ENCODE peak calls at places on chromosomes 12 and 14, in nine cellular contexts. One of them, this sample, is unnamed.

GRCh38 chr14:100030441-100031153 is 34.6 kb upstream of the EVL start:
- DNase-seq in sigmoid colon: no peak
- DNase-seq in PC-3: peak; percentile 75
- DNase-seq in GM12865: no peak
- DNase-seq in Peyer's patch: no peak
- DNase-seq in brain microvascular endothelial cell: peak; percentile 86
- DNase-seq in AG04450: peak; percentile 74
- DNase-seq in neural crest cell: no peak
- DNase-seq in endothelial cell: no peak
- DNase-seq in this sample: peak; percentile 94

GRCh38 chr12:1435044-1435443 is 159.3 kb downstream of the FBXL14 start:
- DNase-seq in AG04450: no peak
- DNase-seq in PC-3: no peak
- DNase-seq in Peyer's patch: no peak
- DNase-seq in brain microvascular endothelial cell: no peak
- DNase-seq in sigmoid colon: no peak
- DNase-seq in neural crest cell: no peak
- DNase-seq in endothelial cell: no peak
- DNase-seq in GM12865: no peak
- DNase-seq in this sample: no peak

GRCh38 chr14:53022593-53022992 is 71.7 kb upstream of the FERMT2 start:
- DNase-seq in neural crest cell: no peak
- DNase-seq in AG04450: no peak
- DNase-seq in Peyer's patch: no peak
- DNase-seq in PC-3: peak; percentile 87
- DNase-seq in brain microvascular endothelial cell: no peak
- DNase-seq in endothelial cell: no peak
- DNase-seq in GM12865: no peak
- DNase-seq in sigmoid colon: no peak
- DNase-seq in this sample: peak; percentile 67

GRCh38 chr12:120199595-120200306 is 1.2 kb downstream of the RPLP0 start:
- DNase-seq in neural crest cell: no peak
- DNase-seq in sigmoid colon: peak; percentile 85
- DNase-seq in brain microvascular endothelial cell: peak; percentile 27
- DNase-seq in PC-3: peak; percentile 52
- DNase-seq in GM12865: peak; percentile 49
- DNase-seq in AG04450: peak; percentile 16
- DNase-seq in endothelial cell: no peak
- DNase-seq in Peyer's patch: no peak
- DNase-seq in this sample: peak; percentile 90

GRCh38 chr12:42097971-42098370 is 46.7 kb downstream of the GXYLT1 start:
- DNase-seq in neural crest cell: no peak
- DNase-seq in PC-3: no peak
- DNase-seq in brain microvascular endothelial cell: no peak
- DNase-seq in sigmoid colon: no peak
- DNase-seq in Peyer's patch: no peak
- DNase-seq in endothelial cell: no peak
- DNase-seq in AG04450: no peak
- DNase-seq in GM12865: peak; percentile 58
- DNase-seq in this sample: no peak

GRCh38 chr14:104892517-104893434 is 27.7 kb downstream of the CEP170B start:
- DNase-seq in PC-3: no peak
- DNase-seq in brain microvascular endothelial cell: no peak
- DNase-seq in neural crest cell: no peak
- DNase-seq in sigmoid colon: peak; percentile 59
- DNase-seq in Peyer's patch: no peak
- DNase-seq in endothelial cell: peak; percentile 5
- DNase-seq in GM12865: no peak
- DNase-seq in AG04450: no peak
- DNase-seq in this sample: no peak

GRCh38 chr14:54085137-54085810 is 128.6 kb upstream of the BMP4 start:
- DNase-seq in sigmoid colon: no peak
- DNase-seq in endothelial cell: no peak
- DNase-seq in brain microvascular endothelial cell: no peak
- DNase-seq in Peyer's patch: no peak
- DNase-seq in neural crest cell: no peak
- DNase-seq in GM12865: no peak
- DNase-seq in AG04450: no peak
- DNase-seq in PC-3: no peak
- DNase-seq in this sample: peak; percentile 19

GRCh38 chr12:128976120-128976519 is 122.8 kb downstream of the GLT1D1 start:
- DNase-seq in PC-3: peak; percentile 13
- DNase-seq in Peyer's patch: no peak
- DNase-seq in brain microvascular endothelial cell: peak; percentile 16
- DNase-seq in neural crest cell: peak; percentile 63
- DNase-seq in sigmoid colon: no peak
- DNase-seq in endothelial cell: no peak
- DNase-seq in AG04450: no peak
- DNase-seq in GM12865: peak; percentile 32
- DNase-seq in this sample: no peak

GRCh38 chr14:61179061-61179675 is 102.0 kb downstream of the TMEM30B start:
- DNase-seq in endothelial cell: no peak
- DNase-seq in AG04450: no peak
- DNase-seq in sigmoid colon: no peak
- DNase-seq in neural crest cell: no peak
- DNase-seq in Peyer's patch: no peak
- DNase-seq in brain microvascular endothelial cell: peak; percentile 65
- DNase-seq in GM12865: no peak
- DNase-seq in PC-3: peak; percentile 22
- DNase-seq in this sample: peak; percentile 21

GRCh38 chr12:102202556-102202955 is 4.9 kb upstream of the PMCH start:
- DNase-seq in brain microvascular endothelial cell: no peak
- DNase-seq in endothelial cell: no peak
- DNase-seq in Peyer's patch: no peak
- DNase-seq in neural crest cell: no peak
- DNase-seq in AG04450: no peak
- DNase-seq in GM12865: no peak
- DNase-seq in PC-3: no peak
- DNase-seq in sigmoid colon: no peak
- DNase-seq in this sample: no peak

GRCh38 chr14:51507556-51508511 is 143.9 kb upstream of the FRMD6 start:
- DNase-seq in GM12865: no peak
- DNase-seq in AG04450: no peak
- DNase-seq in brain microvascular endothelial cell: peak; percentile 14
- DNase-seq in sigmoid colon: peak; percentile 89
- DNase-seq in PC-3: no peak
- DNase-seq in neural crest cell: no peak
- DNase-seq in Peyer's patch: no peak
- DNase-seq in endothelial cell: no peak
- DNase-seq in this sample: peak; percentile 78

GRCh38 chr14:99270491-99271287 is 1.3 kb downstream of the BCL11B start:
- DNase-seq in neural crest cell: peak; percentile 34
- DNase-seq in PC-3: no peak
- DNase-seq in AG04450: no peak
- DNase-seq in sigmoid colon: no peak
- DNase-seq in brain microvascular endothelial cell: no peak
- DNase-seq in endothelial cell: peak; percentile 37
- DNase-seq in GM12865: no peak
- DNase-seq in Peyer's patch: peak; percentile 67
- DNase-seq in this sample: no peak

GRCh38 chr12:24661657-24662096 is 287.2 kb downstream of the BCAT1 start:
- DNase-seq in endothelial cell: no peak
- DNase-seq in PC-3: no peak
- DNase-seq in sigmoid colon: peak; percentile 67
- DNase-seq in GM12865: no peak
- DNase-seq in brain microvascular endothelial cell: peak; percentile 47
- DNase-seq in Peyer's patch: no peak
- DNase-seq in AG04450: peak; percentile 41
- DNase-seq in neural crest cell: no peak
- DNase-seq in this sample: peak; percentile 74

GRCh38 chr12:49108958-49109404 is 1.7 kb downstream of the LMBR1L start:
- DNase-seq in endothelial cell: no peak
- DNase-seq in AG04450: no peak
- DNase-seq in Peyer's patch: peak; percentile 65
- DNase-seq in GM12865: no peak
- DNase-seq in sigmoid colon: peak; percentile 92
- DNase-seq in brain microvascular endothelial cell: no peak
- DNase-seq in neural crest cell: no peak
- DNase-seq in PC-3: no peak
- DNase-seq in this sample: peak; percentile 34

GRCh38 chr12:12331896-12332295 is 18.1 kb downstream of the MANSC1 start:
- DNase-seq in GM12865: no peak
- DNase-seq in neural crest cell: no peak
- DNase-seq in AG04450: no peak
- DNase-seq in Peyer's patch: no peak
- DNase-seq in endothelial cell: no peak
- DNase-seq in sigmoid colon: no peak
- DNase-seq in PC-3: peak; percentile 67
- DNase-seq in brain microvascular endothelial cell: no peak
- DNase-seq in this sample: no peak

GRCh38 chr12:12323606-12324005 is 26.4 kb downstream of the MANSC1 start:
- DNase-seq in neural crest cell: no peak
- DNase-seq in endothelial cell: no peak
- DNase-seq in sigmoid colon: no peak
- DNase-seq in PC-3: no peak
- DNase-seq in AG04450: no peak
- DNase-seq in GM12865: no peak
- DNase-seq in brain microvascular endothelial cell: no peak
- DNase-seq in Peyer's patch: no peak
- DNase-seq in this sample: no peak

GRCh38 chr12:12331244-12331771 is 18.7 kb downstream of the MANSC1 start:
- DNase-seq in sigmoid colon: no peak
- DNase-seq in Peyer's patch: no peak
- DNase-seq in brain microvascular endothelial cell: peak; percentile 24
- DNase-seq in GM12865: no peak
- DNase-seq in AG04450: no peak
- DNase-seq in PC-3: no peak
- DNase-seq in endothelial cell: no peak
- DNase-seq in neural crest cell: no peak
- DNase-seq in this sample: no peak

GRCh38 chr12:12326262-12326661 is 23.8 kb downstream of the MANSC1 start:
- DNase-seq in AG04450: no peak
- DNase-seq in neural crest cell: no peak
- DNase-seq in Peyer's patch: no peak
- DNase-seq in sigmoid colon: peak; percentile 9
- DNase-seq in PC-3: no peak
- DNase-seq in GM12865: no peak
- DNase-seq in brain microvascular endothelial cell: no peak
- DNase-seq in endothelial cell: no peak
- DNase-seq in this sample: no peak

DNA sequence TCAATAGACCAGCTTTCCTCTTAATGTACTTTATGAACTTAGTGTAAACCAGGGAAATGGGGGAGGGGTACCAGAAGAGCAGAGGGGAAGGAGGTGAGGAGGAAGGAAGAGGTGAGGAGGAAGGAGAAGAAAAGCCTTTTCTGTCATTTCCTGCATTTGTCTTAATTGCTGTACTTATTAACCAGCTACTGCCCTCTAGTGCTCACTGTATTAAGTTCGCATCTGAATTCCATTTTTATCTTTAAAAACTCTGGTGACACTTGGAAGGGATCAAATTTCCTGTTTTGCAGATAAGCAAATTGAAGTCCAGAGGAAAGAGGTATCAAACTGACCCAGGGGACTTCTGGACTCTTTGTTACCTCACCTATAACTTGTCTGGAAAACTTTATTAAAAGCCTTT is 22.2 kb downstream of the MANSC1 start:
- DNase-seq in AG04450: no peak
- DNase-seq in Peyer's patch: no peak
- DNase-seq in endothelial cell: peak; percentile 14
- DNase-seq in PC-3: peak; percentile 68
- DNase-seq in sigmoid colon: no peak
- DNase-seq in GM12865: peak; percentile 73
- DNase-seq in brain microvascular endothelial cell: peak; percentile 36
- DNase-seq in neural crest cell: peak; percentile 21
- DNase-seq in this sample: peak; percentile 63
- TF ChIP-seq CTCF in AG04450: peak; percentile 77
- TF ChIP-seq CTCF in Peyer's patch: peak; percentile 71
- TF ChIP-seq CTCF in endothelial cell: peak; percentile 68
- TF ChIP-seq CTCF in PC-3: peak; percentile 76
- TF ChIP-seq CTCF in sigmoid colon: peak; percentile 56
- TF ChIP-seq CTCF in GM12865: peak; percentile 65
- TF ChIP-seq CTCF in brain microvascular endothelial cell: peak; percentile 54
- TF ChIP-seq CTCF in neural crest cell: peak; percentile 93
- TF ChIP-seq CTCF in this sample: peak; percentile 66

GRCh38 chr14:59925797-59926196 is 5.9 kb downstream of the LRRC9 start:
- DNase-seq in brain microvascular endothelial cell: no peak
- DNase-seq in Peyer's patch: no peak
- DNase-seq in sigmoid colon: no peak
- DNase-seq in AG04450: no peak
- DNase-seq in PC-3: no peak
- DNase-seq in endothelial cell: no peak
- DNase-seq in neural crest cell: no peak
- DNase-seq in GM12865: no peak
- DNase-seq in this sample: no peak
- TF ChIP-seq CTCF in brain microvascular endothelial cell: no peak
- TF ChIP-seq CTCF in Peyer's patch: no peak
- TF ChIP-seq CTCF in sigmoid colon: no peak
- TF ChIP-seq CTCF in AG04450: no peak
- TF ChIP-seq CTCF in PC-3: no peak
- TF ChIP-seq CTCF in endothelial cell: no peak
- TF ChIP-seq CTCF in neural crest cell: no peak
- TF ChIP-seq CTCF in GM12865: no peak
- TF ChIP-seq CTCF in this sample: no peak

GRCh38 chr12:94165152-94165551 is 16.8 kb downstream of the PLXNC1 start:
- DNase-seq in PC-3: no peak
- DNase-seq in neural crest cell: no peak
- DNase-seq in GM12865: no peak
- DNase-seq in AG04450: no peak
- DNase-seq in sigmoid colon: no peak
- DNase-seq in brain microvascular endothelial cell: no peak
- DNase-seq in endothelial cell: no peak
- DNase-seq in Peyer's patch: no peak
- DNase-seq in this sample: no peak
- TF ChIP-seq CTCF in PC-3: no peak
- TF ChIP-seq CTCF in neural crest cell: no peak
- TF ChIP-seq CTCF in GM12865: no peak
- TF ChIP-seq CTCF in AG04450: no peak
- TF ChIP-seq CTCF in sigmoid colon: no peak
- TF ChIP-seq CTCF in brain microvascular endothelial cell: no peak
- TF ChIP-seq CTCF in endothelial cell: no peak
- TF ChIP-seq CTCF in Peyer's patch: no peak
- TF ChIP-seq CTCF in this sample: no peak

GRCh38 chr14:47541652-47542051 is 133.8 kb downstream of the MDGA2 start:
- DNase-seq in PC-3: no peak
- DNase-seq in brain microvascular endothelial cell: no peak
- DNase-seq in Peyer's patch: no peak
- DNase-seq in GM12865: no peak
- DNase-seq in endothelial cell: no peak
- DNase-seq in AG04450: no peak
- DNase-seq in neural crest cell: peak; percentile 5
- DNase-seq in sigmoid colon: no peak
- DNase-seq in this sample: no peak

GRCh38 chr14:47536341-47536740 is 139.1 kb downstream of the MDGA2 start:
- DNase-seq in GM12865: no peak
- DNase-seq in neural crest cell: no peak
- DNase-seq in endothelial cell: no peak
- DNase-seq in Peyer's patch: no peak
- DNase-seq in PC-3: no peak
- DNase-seq in AG04450: no peak
- DNase-seq in brain microvascular endothelial cell: no peak
- DNase-seq in sigmoid colon: no peak
- DNase-seq in this sample: no peak

DNA sequence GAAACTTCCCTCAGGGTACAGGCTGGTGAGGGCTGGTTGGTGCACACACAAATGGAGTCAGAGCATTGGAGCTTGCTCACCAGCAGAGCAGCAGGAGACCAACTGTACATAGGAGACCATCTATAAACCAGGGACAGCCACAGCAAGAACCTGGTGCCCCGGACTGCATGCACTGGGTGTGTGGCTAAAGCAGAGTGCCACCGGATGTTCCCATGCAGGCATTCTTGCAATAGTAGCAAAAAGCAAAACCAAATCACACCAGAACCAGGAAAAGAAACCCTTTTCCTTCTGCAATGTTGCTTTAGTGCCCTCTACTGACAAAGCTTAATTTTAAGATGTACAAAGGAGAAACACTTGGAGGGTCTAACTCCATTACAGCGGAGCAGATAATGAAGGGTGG is 136.3 kb downstream of the MDGA2 start:
- DNase-seq in PC-3: peak; percentile 43
- DNase-seq in AG04450: no peak
- DNase-seq in GM12865: no peak
- DNase-seq in neural crest cell: no peak
- DNase-seq in Peyer's patch: no peak
- DNase-seq in sigmoid colon: no peak
- DNase-seq in brain microvascular endothelial cell: peak; percentile 8
- DNase-seq in endothelial cell: peak; percentile 6
- DNase-seq in this sample: peak; percentile 3
- TF ChIP-seq CTCF in PC-3: peak; percentile 65
- TF ChIP-seq CTCF in AG04450: no peak
- TF ChIP-seq CTCF in GM12865: no peak
- TF ChIP-seq CTCF in neural crest cell: peak; percentile 66
- TF ChIP-seq CTCF in Peyer's patch: no peak
- TF ChIP-seq CTCF in sigmoid colon: no peak
- TF ChIP-seq CTCF in brain microvascular endothelial cell: peak; percentile 54
- TF ChIP-seq CTCF in endothelial cell: no peak
- TF ChIP-seq CTCF in this sample: no peak